ENCODE peak calls at places on chromosomes 11 and 22, in eight cellular contexts. B is pancreas, U is psoas muscle, Q is OCI-LY7, A is body of pancreas, W is heart left ventricle, K is cardiac muscle cell, D is PC-3. C is an unnamed sample. For H3K36me3 and H3K9me3, the result is how much of the 10 kb centered on the place peaks cover.

GRCh38 chr11:132126973-132127900 is 756.8 kb downstream of the NTM start:
- DNase-seq in B (no peak), U (peak), Q (no peak), A (peak), W (no peak), K (peak), D (peak), C (no peak)

GRCh38 chr11:104830080-104830479 is 68.2 kb downstream of the CASP12 start:
- DNase-seq in B (no peak), U (no peak), Q (no peak), A (no peak), W (no peak), K (peak), D (peak), C (no peak)

GRCh38 chr11:26229270-26229669 is 102.7 kb upstream of the ANO3 start:
- DNase-seq in B (no peak), U (no peak), Q (no peak), A (no peak), W (no peak), K (peak), D (peak), C (no peak)

GRCh38 chr11:87295237-87295636 is 257.5 kb downstream of the TMEM135 start:
- DNase-seq in B (no peak), U (no peak), Q (peak), A (no peak), W (no peak), K (no peak), D (no peak), C (no peak)

GRCh38 chr22:38347944-38348750 is 30.9 kb upstream of the CSNK1E start:
- DNase-seq in B (no peak), U (no peak), Q (no peak), A (no peak), W (peak), K (no peak), D (peak), C (no peak)

GRCh38 chr11:107836811-107837210 is 21.8 kb downstream of the SLC35F2 start:
- DNase-seq in B (no peak), U (no peak), Q (no peak), A (no peak), W (no peak), K (no peak), D (peak), C (no peak)

GRCh38 chr22:17239156-17239701 is 20.0 kb upstream of the ADA2 start:
- DNase-seq in B (no peak), U (no peak), Q (no peak), A (no peak), W (no peak), K (no peak), D (no peak), C (no peak)

GRCh38 chr11:12007769-12008737 is at the start of gene DKK3:
- DNase-seq in B (no peak), U (no peak), Q (no peak), A (no peak), W (peak), K (no peak), D (no peak), C (peak)

GRCh38 chr11:62071408-62071807 is 52.4 kb upstream of the INCENP start:
- DNase-seq in B (no peak), U (no peak), Q (no peak), A (no peak), W (no peak), K (no peak), D (no peak), C (no peak)

GRCh38 chr22:49325531-49326395 is 501.9 kb downstream of the BRD1 start:
- DNase-seq in B (no peak), U (no peak), Q (no peak), A (no peak), W (peak), K (no peak), D (no peak), C (no peak)

GRCh38 chr22:20779014-20779812 is 5.3 kb downstream of the SERPIND1 start:
- DNase-seq in B (no peak), U (no peak), Q (no peak), A (no peak), W (no peak), K (no peak), D (no peak), C (no peak)

GRCh38 chr22:20777420-20778177 is 3.7 kb downstream of the SERPIND1 start:
- DNase-seq in B (peak), U (no peak), Q (no peak), A (no peak), W (no peak), K (peak), D (peak), C (peak)

GRCh38 chr22:20774882-20775281 is 969 bp downstream of the SERPIND1 start:
- DNase-seq in B (no peak), U (no peak), Q (no peak), A (no peak), W (no peak), K (no peak), D (no peak), C (no peak)

GRCh38 chr22:20775342-20775895 is 1.5 kb downstream of the SERPIND1 start:
- DNase-seq in B (no peak), U (no peak), Q (no peak), A (no peak), W (no peak), K (no peak), D (no peak), C (no peak)

GRCh38 chr22:20776624-20777405 is 2.9 kb downstream of the SERPIND1 start:
- DNase-seq in B (no peak), U (no peak), Q (no peak), A (no peak), W (no peak), K (no peak), D (no peak), C (no peak)
- H3K36me3 ChIP-seq in B (under half), U (under half), Q (under half), A (under half), W (under half), K (under half), D (under half), C (under half)

DNA sequence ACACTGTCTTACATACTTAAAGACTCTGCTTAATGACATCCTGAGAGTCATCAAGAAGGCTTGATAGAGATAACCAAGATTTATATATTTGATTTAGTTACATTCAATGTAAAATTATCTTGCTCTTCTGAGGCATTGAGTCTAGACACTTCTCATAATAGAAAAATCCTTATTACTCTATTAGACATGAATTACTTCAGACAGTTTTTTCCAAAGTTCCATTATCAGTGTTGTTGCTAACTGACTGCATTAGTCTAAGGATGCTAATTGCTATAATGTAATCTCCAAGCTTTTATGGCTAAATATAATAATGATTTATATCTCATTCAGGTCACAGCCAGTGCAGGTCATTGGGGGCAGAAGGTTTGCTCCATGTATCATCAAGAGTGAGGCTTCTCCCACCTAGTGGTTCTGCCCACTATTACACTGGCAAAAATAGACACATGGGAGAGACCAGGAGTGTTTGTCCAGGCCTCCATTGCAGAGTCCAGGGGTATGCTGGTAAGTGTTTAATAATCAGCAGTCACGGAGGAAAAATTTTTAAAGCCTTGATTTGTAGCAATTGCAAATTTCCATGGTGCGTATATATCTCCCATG is 377.2 kb upstream of the DDI1 start:
- DNase-seq in B (no peak), U (no peak), Q (no peak), A (no peak), W (no peak), K (peak), D (peak), C (peak)
- TF ChIP-seq CTCF in B (no peak), U (no peak), Q (no peak), A (no peak), W (no peak), K (peak), D (peak), C (peak)

GRCh38 chr11:130908770-130909625 is 7.3 kb downstream of the SNX19 start:
- DNase-seq in B (no peak), U (no peak), Q (no peak), A (no peak), W (no peak), K (peak), D (peak), C (no peak)
- H3K9me3 ChIP-seq in B (under half), U (under half), Q (under half), A (under half), W (under half), K (under half), D (under half), C (under half)

GRCh38 chr11:64260147-64260708 is 8.9 kb downstream of the PLCB3 start:
- DNase-seq in B (peak), U (no peak), Q (no peak), A (no peak), W (peak), K (no peak), D (no peak), C (no peak)

GRCh38 chr11:64259533-64260067 is 8.3 kb downstream of the PLCB3 start:
- DNase-seq in B (no peak), U (no peak), Q (no peak), A (no peak), W (no peak), K (no peak), D (no peak), C (no peak)

GRCh38 chr11:64262271-64263002 is 11.1 kb downstream of the PLCB3 start:
- DNase-seq in B (peak), U (no peak), Q (no peak), A (no peak), W (peak), K (no peak), D (no peak), C (no peak)

GRCh38 chr11:64263021-64263946 is 12.0 kb downstream of the PLCB3 start:
- DNase-seq in B (peak), U (no peak), Q (no peak), A (no peak), W (no peak), K (peak), D (no peak), C (no peak)

DNA sequence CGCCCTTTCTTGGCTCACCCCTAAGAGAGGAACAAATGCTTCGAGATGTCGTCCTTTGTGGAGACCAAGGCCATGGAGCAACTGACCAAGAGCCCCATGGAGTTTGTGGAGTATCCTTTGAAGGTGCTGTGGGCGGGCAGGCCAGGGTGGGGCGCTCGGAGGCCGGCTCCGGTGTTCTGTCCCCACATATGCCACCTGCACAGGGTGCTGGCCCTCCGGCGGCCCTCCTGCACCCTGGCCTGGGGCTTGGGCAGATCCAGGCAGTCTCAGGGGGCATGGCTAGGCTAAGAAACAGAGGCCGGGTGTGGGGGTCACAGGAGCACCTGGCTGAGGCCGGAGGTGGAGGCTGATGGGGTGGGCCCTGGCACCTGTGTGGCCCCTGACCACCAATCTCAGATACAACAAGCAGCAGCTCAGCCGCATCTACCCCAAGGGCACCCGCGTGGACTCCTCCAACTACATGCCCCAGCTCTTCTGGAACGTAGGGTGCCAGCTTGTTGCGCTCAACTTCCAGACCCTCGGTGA is 10.3 kb downstream of the PLCB3 start:
- DNase-seq in B (peak), U (no peak), Q (no peak), A (no peak), W (peak), K (no peak), D (no peak), C (no peak)
- H3K36me3 ChIP-seq in B (under half), U (half or more), Q (under half), A (under half), W (under half), K (under half), D (under half), C (under half)

DNA sequence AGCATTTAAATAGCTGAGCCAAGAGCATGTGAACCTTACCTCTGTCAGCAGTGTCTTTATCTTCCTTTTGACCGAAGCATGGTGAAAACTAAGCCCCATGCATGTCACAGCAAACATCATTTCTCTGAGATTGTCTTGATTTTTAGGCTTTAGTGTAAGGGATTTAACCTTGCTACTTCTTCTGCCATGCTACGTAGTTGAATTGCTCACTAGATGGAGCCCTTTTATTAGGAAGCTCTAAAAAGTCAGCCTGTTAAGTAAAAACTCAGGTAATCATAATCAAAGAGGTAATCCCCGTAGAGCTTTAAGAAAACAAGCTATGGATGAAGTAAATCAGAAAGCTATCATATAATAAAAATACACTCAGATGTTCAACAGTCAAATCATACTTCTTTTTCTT is 149.5 kb downstream of the PGR start:
- DNase-seq in B (no peak), U (no peak), Q (peak), A (no peak), W (no peak), K (peak), D (peak), C (no peak)
- TF ChIP-seq CTCF in B (no peak), U (peak), Q (peak), A (no peak), W (no peak), K (peak), D (peak), C (peak)

DNA sequence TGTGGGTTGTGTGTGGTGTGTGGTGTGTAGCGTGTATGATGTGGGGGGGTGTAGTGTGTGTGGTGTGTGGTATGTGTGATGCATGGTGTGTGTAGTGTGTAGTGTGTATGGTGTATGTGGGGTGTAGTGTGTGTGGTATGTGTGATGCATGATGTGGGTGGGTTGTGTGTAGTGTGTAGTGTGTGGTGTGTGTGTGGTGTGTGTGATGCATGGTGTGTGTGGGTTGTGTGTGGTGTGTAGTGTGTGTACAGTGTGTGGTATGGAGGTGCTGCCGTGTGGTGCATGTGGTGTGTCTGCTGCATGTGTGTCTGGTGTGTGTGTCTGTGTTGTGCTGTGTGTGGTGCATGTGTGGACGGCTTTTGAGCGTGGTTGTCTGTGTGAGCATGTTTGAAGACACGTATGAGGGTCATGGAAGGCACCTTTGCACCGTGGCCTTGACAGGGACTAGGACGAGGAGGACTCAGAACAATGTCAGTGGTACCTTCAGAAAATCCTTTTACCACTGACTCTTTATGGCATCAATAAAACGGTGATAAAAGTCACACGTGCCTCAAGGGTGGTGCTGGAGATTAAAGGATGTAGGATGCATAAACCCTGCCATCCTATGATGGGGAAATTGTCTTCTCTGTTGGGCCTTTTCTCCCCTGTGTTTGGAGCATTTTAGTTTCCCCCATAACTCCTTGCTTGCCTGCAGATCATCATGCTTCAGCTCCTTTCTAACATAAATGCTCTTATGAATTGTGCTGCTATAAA is 328.7 kb upstream of the B3GAT1 start:
- DNase-seq in B (no peak), U (no peak), Q (no peak), A (no peak), W (no peak), K (no peak), D (no peak), C (no peak)
- H3K9me3 ChIP-seq in B (under half), U (under half), Q (under half), A (under half), W (under half), K (under half), D (under half), C (under half)

DNA sequence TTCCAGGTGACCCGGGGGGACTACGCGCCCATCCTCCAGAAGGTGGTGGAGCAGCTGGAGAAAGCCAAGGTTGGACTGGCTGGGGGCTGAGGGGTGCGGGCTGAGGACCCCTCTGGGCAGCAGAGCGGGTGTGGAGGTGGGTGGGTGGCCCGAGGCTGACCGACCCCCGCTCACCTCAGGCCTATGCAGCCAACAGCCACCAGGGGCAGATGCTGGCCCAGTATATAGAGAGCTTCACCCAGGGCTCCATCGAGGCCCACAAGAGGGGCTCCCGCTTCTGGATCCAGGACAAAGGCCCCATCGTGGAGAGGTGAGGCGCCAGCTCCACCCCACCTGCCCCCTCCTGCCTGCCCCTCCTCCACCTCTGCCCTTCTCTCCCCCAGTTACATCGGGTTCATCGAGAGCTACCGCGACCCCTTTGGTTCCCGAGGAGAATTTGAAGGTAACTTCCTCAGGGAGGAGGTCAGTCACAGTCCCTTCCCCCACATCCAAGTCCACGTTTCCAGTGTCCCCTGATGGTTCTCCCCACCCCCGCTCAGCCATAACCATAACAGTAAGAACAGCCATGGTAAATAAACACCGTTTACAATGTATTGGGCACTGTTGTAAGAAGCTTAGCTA is 11.2 kb downstream of the DPP3 start:
- DNase-seq in B (no peak), U (no peak), Q (no peak), A (no peak), W (no peak), K (no peak), D (no peak), C (no peak)
- H3K36me3 ChIP-seq in B (under half), U (half or more), Q (under half), A (under half), W (under half), K (under half), D (under half), C (under half)

DNA sequence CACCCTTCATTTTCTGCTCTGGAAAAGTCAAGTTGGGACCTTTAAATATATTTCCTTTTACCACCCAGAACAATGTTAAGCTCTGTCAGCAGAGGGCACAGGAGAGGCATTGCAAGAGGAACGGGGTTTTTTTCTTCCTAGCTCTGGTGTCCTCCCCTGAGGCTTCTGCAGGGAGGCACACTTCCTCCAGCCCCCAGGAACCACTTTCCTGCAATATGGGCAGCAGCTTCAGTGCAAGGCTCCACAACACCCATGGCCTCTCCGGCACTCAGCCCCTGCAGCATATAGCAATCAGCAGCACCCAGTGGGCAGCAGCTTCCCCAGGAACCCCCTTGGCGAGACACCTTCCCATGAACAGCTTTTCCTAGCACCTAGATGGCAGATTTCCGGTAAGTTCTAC is 101.4 kb downstream of the SYT9 start:
- DNase-seq in B (no peak), U (no peak), Q (peak), A (no peak), W (no peak), K (peak), D (peak), C (peak)
- TF ChIP-seq CTCF in B (no peak), U (peak), Q (peak), A (peak), W (peak), K (peak), D (peak), C (peak)